ENCODE peak calls at places on chromosomes 5 and 9, in ten cellular contexts. Q is heart left ventricle, W is endodermal cell, X is adipocyte, Z is Peyer's patch, I is mesendoderm, J is DND-41, U is pancreas, G is left lung, Y is fibroblast of lung. E is an unnamed sample. For H3K27me3 and H3K4me1, the result is how much of the 10 kb centered on the place peaks cover.

GRCh38 chr9:7454490-7455110 is 345.0 kb downstream of the DMAC1 start:
- DNase-seq in Q (no peak), W (no peak), X (no peak), Z (no peak), I (no peak), J (no peak), U (no peak), G (no peak), Y (no peak), E (no peak)

GRCh38 chr5:132500931-132501628 is 10.5 kb upstream of the IRF1 start:
- DNase-seq in Q (peak), W (peak), X (peak), Z (peak), I (peak), J (peak), U (peak), G (no peak), Y (peak), E (peak)

GRCh38 chr5:176183321-176184074 is 54.7 kb upstream of the SIMC1 start:
- DNase-seq in Q (no peak), W (peak), X (no peak), Z (no peak), I (peak), J (no peak), U (no peak), G (no peak), Y (no peak), E (no peak)

GRCh38 chr5:5017827-5018559 is 122.1 kb upstream of the ADAMTS16 start:
- DNase-seq in Q (no peak), W (no peak), X (no peak), Z (no peak), I (no peak), J (no peak), U (no peak), G (no peak), Y (peak), E (no peak)

GRCh38 chr5:120767171-120767820 is 303.2 kb downstream of the PRR16 start:
- DNase-seq in Q (no peak), W (no peak), X (peak), Z (no peak), I (no peak), J (no peak), U (no peak), G (no peak), Y (peak), E (no peak)

GRCh38 chr5:54229041-54229780 is 81.2 kb downstream of the ARL15 start:
- DNase-seq in Q (peak), W (peak), X (peak), Z (peak), I (peak), J (peak), U (peak), G (peak), Y (peak), E (peak)

GRCh38 chr9:89529243-89530030 is 31.5 kb upstream of the SEMA4D start:
- DNase-seq in Q (no peak), W (no peak), X (no peak), Z (peak), I (no peak), J (peak), U (no peak), G (no peak), Y (no peak), E (no peak)

GRCh38 chr5:102483736-102484135 is 15.1 kb downstream of the SLCO6A1 start:
- DNase-seq in Q (no peak), W (no peak), X (peak), Z (no peak), I (no peak), J (no peak), U (no peak), G (no peak), Y (peak), E (no peak)

GRCh38 chr5:171438753-171439152 is 19.3 kb downstream of the FGF18 start:
- DNase-seq in Q (no peak), W (no peak), X (no peak), Z (no peak), I (no peak), J (no peak), U (no peak), G (no peak), Y (no peak), E (no peak)

GRCh38 chr5:143506881-143507552 is 103.5 kb upstream of the NR3C1 start:
- DNase-seq in Q (no peak), W (no peak), X (peak), Z (no peak), I (no peak), J (no peak), U (peak), G (no peak), Y (peak), E (no peak)

GRCh38 chr9:128285033-128285784 is 9.1 kb downstream of the SWI5 start:
- DNase-seq in Q (no peak), W (no peak), X (no peak), Z (no peak), I (no peak), J (no peak), U (no peak), G (no peak), Y (no peak), E (no peak)

GRCh38 chr5:93189707-93190120 is 391.3 kb downstream of the NR2F1-AS1 start:
- DNase-seq in Q (no peak), W (no peak), X (peak), Z (no peak), I (no peak), J (no peak), U (no peak), G (no peak), Y (peak), E (no peak)

GRCh38 chr5:17123010-17123409 is 94.4 kb upstream of the BASP1 start:
- DNase-seq in Q (no peak), W (no peak), X (peak), Z (no peak), I (no peak), J (no peak), U (no peak), G (no peak), Y (no peak), E (no peak)

GRCh38 chr5:56126487-56127179 is 106.5 kb downstream of the ANKRD55 start:
- DNase-seq in Q (no peak), W (no peak), X (no peak), Z (no peak), I (no peak), J (no peak), U (no peak), G (no peak), Y (peak), E (no peak)

GRCh38 chr9:72894342-72894741 is 58.5 kb downstream of the ALDH1A1 start:
- DNase-seq in Q (no peak), W (no peak), X (peak), Z (no peak), I (peak), J (no peak), U (no peak), G (no peak), Y (peak), E (no peak)

GRCh38 chr9:26292943-26293342 is 599.7 kb downstream of the CAAP1 start:
- DNase-seq in Q (no peak), W (no peak), X (peak), Z (no peak), I (no peak), J (no peak), U (no peak), G (no peak), Y (peak), E (no peak)

GRCh38 chr9:34178698-34179527 is at the start of gene UBAP1:
- DNase-seq in Q (peak), W (peak), X (peak), Z (peak), I (peak), J (peak), U (peak), G (peak), Y (peak), E (peak)

GRCh38 chr9:90600029-90600428 is 42.6 kb downstream of the DIRAS2 start:
- DNase-seq in Q (no peak), W (peak), X (no peak), Z (no peak), I (peak), J (no peak), U (no peak), G (no peak), Y (no peak), E (no peak)

GRCh38 chr5:36928947-36929346 is 52.4 kb downstream of the NIPBL start:
- DNase-seq in Q (no peak), W (no peak), X (peak), Z (no peak), I (no peak), J (no peak), U (no peak), G (no peak), Y (peak), E (no peak)

GRCh38 chr5:154220625-154221024 is 30.1 kb downstream of the GALNT10 start:
- DNase-seq in Q (no peak), W (no peak), X (peak), Z (no peak), I (no peak), J (no peak), U (no peak), G (no peak), Y (peak), E (no peak)

GRCh38 chr5:80686757-80687156 is 32.0 kb upstream of the DHFR start:
- DNase-seq in Q (no peak), W (no peak), X (peak), Z (no peak), I (peak), J (no peak), U (no peak), G (no peak), Y (peak), E (no peak)

GRCh38 chr5:157116483-157116954 is 7.7 kb upstream of the HAVCR2 start:
- DNase-seq in Q (no peak), W (no peak), X (no peak), Z (no peak), I (no peak), J (no peak), U (no peak), G (no peak), Y (no peak), E (no peak)

GRCh38 chr5:38524006-38524405 is 32.4 kb downstream of the LIFR start:
- DNase-seq in Q (no peak), W (no peak), X (no peak), Z (no peak), I (no peak), J (no peak), U (no peak), G (no peak), Y (no peak), E (no peak)

GRCh38 chr5:88377705-88378656 is 109.3 kb upstream of the TMEM161B start:
- DNase-seq in Q (no peak), W (no peak), X (no peak), Z (no peak), I (no peak), J (no peak), U (no peak), G (no peak), Y (peak), E (no peak)

GRCh38 chr9:426976-427375 is 212.3 kb downstream of the DOCK8 start:
- DNase-seq in Q (no peak), W (no peak), X (no peak), Z (no peak), I (peak), J (no peak), U (no peak), G (no peak), Y (no peak), E (no peak)

GRCh38 chr9:122948313-122948712 is 7.5 kb downstream of the RABGAP1 start:
- DNase-seq in Q (no peak), W (no peak), X (no peak), Z (no peak), I (no peak), J (no peak), U (no peak), G (no peak), Y (no peak), E (no peak)

GRCh38 chr5:111694183-111694582 is 62.8 kb downstream of the NREP start:
- DNase-seq in Q (no peak), W (no peak), X (peak), Z (no peak), I (no peak), J (no peak), U (no peak), G (no peak), Y (peak), E (no peak)

GRCh38 chr9:130197888-130198287 is 25.7 kb downstream of the NCS1 start:
- DNase-seq in Q (no peak), W (no peak), X (no peak), Z (no peak), I (no peak), J (no peak), U (no peak), G (no peak), Y (no peak), E (no peak)

GRCh38 chr9:26775405-26775804 is 117.2 kb downstream of the CAAP1 start:
- DNase-seq in Q (no peak), W (no peak), X (no peak), Z (peak), I (no peak), J (no peak), U (no peak), G (no peak), Y (no peak), E (no peak)

GRCh38 chr9:13967011-13967410 is 346.9 kb downstream of the NFIB start:
- DNase-seq in Q (no peak), W (no peak), X (no peak), Z (no peak), I (peak), J (no peak), U (no peak), G (no peak), Y (peak), E (no peak)

GRCh38 chr9:28808042-28808441 is 1234.8 kb upstream of the C9orf72 start:
- DNase-seq in Q (no peak), W (no peak), X (no peak), Z (no peak), I (no peak), J (no peak), U (no peak), G (no peak), Y (peak), E (no peak)

GRCh38 chr9:134829356-134829937 is 51.2 kb upstream of the FCN2 start:
- DNase-seq in Q (no peak), W (no peak), X (no peak), Z (no peak), I (no peak), J (no peak), U (no peak), G (peak), Y (no peak), E (no peak)

GRCh38 chr9:83005963-83006362 is 57.0 kb downstream of the RASEF start:
- DNase-seq in Q (no peak), W (no peak), X (no peak), Z (no peak), I (no peak), J (no peak), U (no peak), G (no peak), Y (no peak), E (no peak)

GRCh38 chr9:133763272-133764183 is 25.4 kb upstream of the SARDH start:
- DNase-seq in Q (peak), W (peak), X (peak), Z (peak), I (no peak), J (no peak), U (peak), G (peak), Y (peak), E (peak)

GRCh38 chr9:22307013-22307711 is 139.5 kb upstream of the DMRTA1 start:
- DNase-seq in Q (no peak), W (peak), X (peak), Z (no peak), I (peak), J (peak), U (peak), G (no peak), Y (peak), E (no peak)

GRCh38 chr5:175538576-175538975 is 60.2 kb downstream of the SFXN1 start:
- DNase-seq in Q (no peak), W (no peak), X (no peak), Z (no peak), I (no peak), J (no peak), U (no peak), G (no peak), Y (no peak), E (no peak)

GRCh38 chr5:172550996-172551395 is 90.1 kb upstream of the NEURL1B start:
- DNase-seq in Q (peak), W (peak), X (no peak), Z (no peak), I (no peak), J (no peak), U (no peak), G (no peak), Y (no peak), E (no peak)

GRCh38 chr9:75084081-75084672 is 3.8 kb downstream of the NMRK1 start:
- DNase-seq in Q (no peak), W (peak), X (no peak), Z (no peak), I (peak), J (no peak), U (no peak), G (no peak), Y (no peak), E (no peak)

GRCh38 chr9:109110326-109111014 is 9.3 kb downstream of the TMEM245 start:
- DNase-seq in Q (no peak), W (no peak), X (peak), Z (no peak), I (no peak), J (no peak), U (no peak), G (no peak), Y (peak), E (no peak)

GRCh38 chr9:109113239-109113638 is 6.5 kb downstream of the TMEM245 start:
- DNase-seq in Q (no peak), W (no peak), X (no peak), Z (no peak), I (no peak), J (no peak), U (no peak), G (no peak), Y (no peak), E (no peak)

GRCh38 chr9:109107402-109108240 is 12.1 kb downstream of the TMEM245 start:
- DNase-seq in Q (no peak), W (no peak), X (peak), Z (no peak), I (peak), J (no peak), U (no peak), G (no peak), Y (peak), E (no peak)

GRCh38 chr9:109109962-109110325 is 9.8 kb downstream of the TMEM245 start:
- DNase-seq in Q (no peak), W (no peak), X (peak), Z (no peak), I (no peak), J (no peak), U (no peak), G (no peak), Y (peak), E (no peak)

DNA sequence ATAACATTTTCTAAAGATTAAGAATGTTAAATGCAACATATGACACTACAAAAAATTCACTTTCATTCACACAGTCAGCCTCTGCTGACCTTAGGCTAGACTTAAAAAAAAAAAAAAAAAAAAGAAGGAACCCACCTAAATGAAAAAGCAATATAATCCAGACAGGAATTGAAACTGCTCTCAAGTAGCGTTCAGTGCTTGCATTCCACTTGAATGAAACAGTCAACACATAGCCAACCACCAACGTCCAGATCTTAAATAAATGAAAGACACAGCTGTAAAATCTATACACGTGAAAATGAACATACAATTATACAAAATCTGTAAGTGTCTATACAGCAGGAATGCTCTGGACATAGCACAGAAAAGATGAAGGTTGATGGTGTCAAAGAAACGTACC is 11.4 kb downstream of the TMEM245 start:
- DNase-seq in Q (no peak), W (no peak), X (peak), Z (no peak), I (no peak), J (no peak), U (no peak), G (no peak), Y (peak), E (no peak)
- H3K4me3 ChIP-seq in Q (no peak), W (no peak), X (no peak), Z (no peak), I (no peak), J (no peak), U (no peak), G (no peak), Y (peak), E (no peak)

DNA sequence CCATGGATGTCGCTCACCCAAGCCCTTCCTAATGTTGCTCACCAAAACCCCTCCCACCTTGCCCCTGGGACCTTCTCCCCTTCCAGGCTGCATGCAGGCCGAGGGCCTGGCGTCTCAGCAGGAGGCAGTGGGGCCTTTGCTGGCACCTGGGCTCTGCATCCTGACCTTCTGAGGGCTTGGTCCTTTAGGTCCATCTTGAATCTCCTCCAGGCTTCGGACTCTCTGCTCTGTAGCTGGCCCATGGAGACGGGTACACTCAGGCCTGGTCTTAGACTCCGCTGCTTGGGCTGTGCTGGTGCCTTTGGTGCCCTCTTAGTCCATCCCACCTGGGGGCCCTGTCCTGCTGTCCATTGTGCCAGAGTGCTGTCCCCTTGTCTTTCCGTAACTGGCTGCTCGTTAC is 14.0 kb downstream of the TENT4A start:
- DNase-seq in Q (no peak), W (no peak), X (no peak), Z (no peak), I (no peak), J (no peak), U (no peak), G (no peak), Y (no peak), E (no peak)
- H3K27me3 ChIP-seq in Q (under half), W (under half), X (under half), Z (under half), I (under half), J (under half), U (under half), G (under half), Y (under half), E (under half)

DNA sequence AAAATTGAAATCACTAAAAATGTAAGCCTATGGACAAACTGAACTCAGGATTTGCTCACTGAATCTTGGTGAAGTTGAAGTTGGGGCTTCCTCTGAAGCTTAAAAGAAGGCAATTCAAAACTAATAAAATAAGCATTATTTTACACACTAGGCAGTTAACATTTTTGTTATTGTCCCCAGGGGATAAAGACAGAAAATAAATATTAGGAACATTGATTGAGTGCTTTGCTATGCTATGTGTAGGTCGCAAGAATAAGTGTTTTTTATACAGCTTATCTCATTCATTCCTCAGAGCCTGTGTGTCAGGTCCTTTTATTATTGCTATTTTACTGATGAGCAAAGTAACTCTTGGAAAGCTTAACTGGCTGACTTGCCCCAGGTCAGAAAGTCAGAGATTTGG is 82.2 kb downstream of the ZNF608 start:
- DNase-seq in Q (no peak), W (no peak), X (no peak), Z (no peak), I (no peak), J (no peak), U (no peak), G (no peak), Y (no peak), E (no peak)
- H3K4me1 ChIP-seq in Q (under half), W (half or more), X (under half), Z (half or more), I (under half), J (under half), U (half or more), G (under half), Y (under half), E (under half)

GRCh38 chr9:137200311-137201204 is at the start of gene TPRN:
- DNase-seq in Q (peak), W (peak), X (peak), Z (peak), I (peak), J (peak), U (peak), G (peak), Y (peak), E (peak)

GRCh38 chr9:137201205-137201868 is 796 bp upstream of the TPRN start:
- DNase-seq in Q (no peak), W (no peak), X (no peak), Z (no peak), I (peak), J (no peak), U (no peak), G (no peak), Y (no peak), E (no peak)

GRCh38 chr9:137198051-137198747 is 2.3 kb downstream of the TPRN start:
- DNase-seq in Q (no peak), W (no peak), X (no peak), Z (peak), I (no peak), J (no peak), U (peak), G (no peak), Y (no peak), E (peak)

GRCh38 chr9:137198748-137199276 is 1.7 kb downstream of the TPRN start:
- DNase-seq in Q (no peak), W (no peak), X (no peak), Z (no peak), I (no peak), J (no peak), U (peak), G (no peak), Y (no peak), E (no peak)

GRCh38 chr9:137199411-137200121 is 975 bp downstream of the TPRN start:
- DNase-seq in Q (no peak), W (peak), X (peak), Z (no peak), I (peak), J (no peak), U (peak), G (no peak), Y (peak), E (no peak)
- H3K4me3 ChIP-seq in Q (peak), W (peak), X (peak), Z (peak), I (no peak), J (peak), U (peak), G (peak), Y (peak), E (peak)

GRCh38 chr9:37046683-37047082 is 12.6 kb upstream of the PAX5 start:
- DNase-seq in Q (no peak), W (peak), X (no peak), Z (peak), I (no peak), J (no peak), U (no peak), G (no peak), Y (no peak), E (no peak)
- H3K27me3 ChIP-seq in Q (under half), W (half or more), X (half or more), Z (under half), I (under half), J (under half), U (under half), G (under half), Y (under half), E (under half)

E was measured in lower lobe of right lung.